ENCODE peak calls at places on chromosomes 4 and X, in four cellular contexts. C, F, X and L are unnamed samples.

GRCh38 chrX:78307665-78308064 is 19.7 kb downstream of the CYSLTR1 start:
- DNase-seq in C (no peak), F (no peak), X (no peak), L (no peak)

GRCh38 chr4:212438-213174 is 88.3 kb downstream of the ZNF718 start:
- DNase-seq in C (peak), F (peak), X (no peak), L (no peak)

GRCh38 chrX:13463608-13464007 is 105.8 kb upstream of the EGFL6 start:
- DNase-seq in C (no peak), F (no peak), X (no peak), L (no peak)

GRCh38 chrX:148271263-148271662 is 229.2 kb upstream of the AFF2 start:
- DNase-seq in C (no peak), F (no peak), X (no peak), L (no peak)

GRCh38 chr4:15040916-15041463 is 38.7 kb downstream of the CPEB2 start:
- DNase-seq in C (no peak), F (no peak), X (no peak), L (no peak)

GRCh38 chr4:116005037-116005805 is 891.8 kb upstream of the NDST4 start:
- DNase-seq in C (no peak), F (no peak), X (no peak), L (no peak)

GRCh38 chr4:8267077-8267476 is 2.5 kb upstream of the HTRA3 start:
- DNase-seq in C (peak), F (peak), X (peak), L (no peak)

GRCh38 chr4:48090621-48091020 is 43.4 kb downstream of the TXK start:
- DNase-seq in C (no peak), F (no peak), X (no peak), L (no peak)

GRCh38 chrX:76148753-76149152 is 24.1 kb upstream of the PBDC1 start:
- DNase-seq in C (peak), F (peak), X (peak), L (peak)

GRCh38 chr4:121070696-121071639 is 1.4 kb downstream of the NDNF start:
- DNase-seq in C (no peak), F (peak), X (no peak), L (no peak)
- TF ChIP-seq CBFB in C (no peak), F (no peak), X (no peak), L (no peak)

GRCh38 chr4:95956094-95956493 is 116.2 kb downstream of the PDHA2 start:
- DNase-seq in C (no peak), F (no peak), X (no peak), L (no peak)

DNA sequence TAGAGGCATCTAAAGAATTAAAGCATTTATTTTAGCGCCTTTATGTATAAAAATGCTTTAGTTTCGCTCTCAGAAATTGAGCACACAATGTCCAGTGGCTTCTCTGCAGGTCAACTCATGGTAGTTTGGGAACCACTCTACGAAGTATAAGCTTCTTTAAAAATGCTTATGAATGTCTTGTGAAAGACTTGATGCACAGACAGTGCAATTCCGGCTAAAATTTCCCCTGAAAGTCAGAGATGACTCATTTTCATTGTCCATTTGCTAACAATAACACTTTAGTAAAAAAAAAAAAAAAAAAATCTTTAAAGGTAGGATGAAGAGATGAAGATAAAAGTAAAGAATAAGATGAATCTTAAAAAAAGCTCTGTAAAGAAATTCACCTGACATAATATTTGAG is 117.2 kb downstream of the PDHA2 start:
- DNase-seq in C (no peak), F (no peak), X (no peak), L (no peak)
- TF ChIP-seq CBFB in C (no peak), F (no peak), X (no peak), L (no peak)

GRCh38 chrX:31199051-31199769 is 127.4 kb upstream of the FTHL17 start:
- DNase-seq in C (no peak), F (no peak), X (no peak), L (no peak)

GRCh38 chrX:31200430-31200829 is 128.6 kb upstream of the FTHL17 start:
- DNase-seq in C (no peak), F (no peak), X (no peak), L (no peak)

GRCh38 chrX:31201503-31201902 is 129.7 kb upstream of the FTHL17 start:
- DNase-seq in C (no peak), F (no peak), X (no peak), L (no peak)

DNA sequence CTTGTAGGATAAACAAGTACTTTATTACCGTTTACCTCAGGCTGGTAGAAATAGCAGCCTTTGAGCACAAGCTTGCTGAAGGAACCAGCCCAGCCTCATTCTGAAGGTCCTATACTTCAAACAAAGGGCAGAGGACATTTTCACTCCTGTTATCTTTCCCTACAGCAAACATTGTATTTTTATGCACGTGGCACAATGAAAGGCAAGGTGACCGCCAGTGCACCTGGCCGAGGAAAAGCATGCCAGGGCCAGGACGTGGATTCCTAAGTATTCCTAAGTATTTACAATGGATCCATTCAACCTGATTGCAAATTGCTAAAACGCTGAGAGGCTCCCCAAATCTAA is 127.9 kb upstream of the FTHL17 start:
- DNase-seq in C (no peak), F (no peak), X (peak), L (no peak)
- TF ChIP-seq CBFB in C (no peak), F (no peak), X (no peak), L (no peak)

DNA sequence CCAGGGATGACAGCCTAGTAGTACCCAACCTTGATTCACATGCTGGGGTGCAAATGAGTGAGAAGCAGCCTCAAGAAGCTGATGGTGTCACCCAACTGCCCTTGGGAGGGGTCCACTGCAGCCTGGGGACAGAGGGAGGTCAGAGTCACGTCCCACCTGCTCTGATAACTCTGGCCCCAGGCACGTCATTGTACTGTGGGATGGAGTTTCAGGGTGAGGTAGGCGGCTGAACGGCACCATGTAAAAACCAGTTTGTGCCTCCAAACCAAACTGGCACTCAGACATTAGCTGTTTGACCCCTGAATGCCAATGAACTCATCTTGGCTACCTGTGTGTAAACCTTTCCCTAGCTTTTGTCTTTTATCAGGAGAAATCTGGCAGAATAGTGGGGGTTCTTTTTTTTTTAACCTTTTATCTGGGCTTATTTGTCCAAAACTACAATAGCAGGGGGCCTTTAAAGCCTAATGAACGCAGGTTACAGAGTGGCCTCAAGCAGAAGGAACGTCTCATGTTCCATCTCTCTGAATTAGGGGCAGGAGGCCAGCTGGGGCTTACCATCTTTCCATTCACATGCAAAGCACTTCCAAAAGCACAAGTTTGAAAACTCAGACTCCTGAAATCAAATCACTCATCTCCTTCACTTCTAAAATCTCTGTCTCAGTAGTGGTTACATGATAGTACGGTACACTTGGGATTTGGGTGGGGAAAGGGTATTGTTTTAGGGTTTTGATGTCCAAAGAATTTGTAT is 89.4 kb downstream of the IRF2 start:
- DNase-seq in C (no peak), F (no peak), X (no peak), L (no peak)
- TF ChIP-seq CBFB in C (no peak), F (no peak), X (no peak), L (no peak)

GRCh38 chrX:153052534-153052933 is 3.7 kb upstream of the PNMA3 start:
- DNase-seq in C (no peak), F (no peak), X (no peak), L (no peak)

GRCh38 chrX:153057281-153057680 is 1.0 kb downstream of the PNMA3 start:
- DNase-seq in C (no peak), F (no peak), X (no peak), L (no peak)

GRCh38 chrX:153060095-153060445 is 3.8 kb downstream of the PNMA3 start:
- DNase-seq in C (no peak), F (no peak), X (no peak), L (no peak)

GRCh38 chrX:153059191-153060094 is 3.2 kb downstream of the PNMA3 start:
- DNase-seq in C (no peak), F (no peak), X (no peak), L (no peak)

GRCh38 chrX:153055827-153056748 is at the start of gene PNMA3:
- DNase-seq in C (no peak), F (peak), X (no peak), L (no peak)
- TF ChIP-seq CBFB in C (no peak), F (no peak), X (no peak), L (no peak)

GRCh38 chr4:78644744-78645330 is 93.3 kb downstream of the ANXA3 start:
- DNase-seq in C (peak), F (peak), X (peak), L (no peak)
- TF ChIP-seq CBFB in C (no peak), F (no peak), X (no peak), L (no peak)

GRCh38 chr4:174545268-174545667 is 23.0 kb upstream of the HPGD start:
- DNase-seq in C (no peak), F (no peak), X (no peak), L (no peak)
- TF ChIP-seq CBFB in C (no peak), F (no peak), X (no peak), L (no peak)

GRCh38 chrX:49029876-49030275 is 13.3 kb downstream of the TFE3 start:
- DNase-seq in C (no peak), F (peak), X (no peak), L (no peak)

DNA sequence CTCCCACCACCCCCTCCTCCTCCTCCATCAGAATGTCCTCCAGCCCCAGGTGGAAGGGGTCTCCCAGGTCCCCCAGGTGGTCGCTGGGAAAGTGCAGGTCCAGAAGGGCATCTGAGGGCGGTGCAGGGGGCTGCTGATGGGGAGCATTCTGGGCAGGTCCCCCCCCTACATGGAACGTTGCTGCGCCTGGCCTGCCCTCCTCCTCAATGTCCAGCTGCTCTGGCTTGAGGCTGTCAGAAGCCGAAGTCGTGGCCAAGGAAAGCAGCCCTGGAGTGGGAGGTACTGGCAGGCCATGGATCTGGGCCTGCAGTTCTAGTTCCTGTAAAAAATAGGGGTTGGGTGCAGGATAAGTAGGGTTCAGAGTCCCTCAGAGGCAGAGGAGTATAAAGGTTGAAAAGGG is 12.9 kb downstream of the TFE3 start:
- DNase-seq in C (no peak), F (no peak), X (no peak), L (no peak)
- TF ChIP-seq CBFB in C (no peak), F (no peak), X (no peak), L (no peak)

GRCh38 chrX:22542641-22543040 is 269.9 kb downstream of the CBLL2 start:
- DNase-seq in C (no peak), F (no peak), X (no peak), L (no peak)
- TF ChIP-seq CBFB in C (no peak), F (no peak), X (no peak), L (no peak)